ENCODE peak calls at places on chromosomes 6 and 20, in four cellular contexts. W, C, Y and E are unnamed samples.

GRCh38 chr20:32126919-32127318 is 17.4 kb downstream of the TM9SF4 start:
- DNase-seq in C (no peak), Y (no peak), W (no peak), E (no peak)

GRCh38 chr6:89449182-89449581 is 16.2 kb downstream of the ANKRD6 start:
- DNase-seq in W (no peak), C (no peak), Y (no peak), E (no peak)

GRCh38 chr6:31294056-31294455 is 22.2 kb upstream of the HLA-C start:
- DNase-seq in C (no peak), Y (no peak), W (no peak), E (no peak)

GRCh38 chr6:82260890-82261732 is 13.6 kb upstream of the IBTK start:
- DNase-seq in Y (no peak), C (no peak), W (no peak), E (no peak)

GRCh38 chr6:135493218-135493961 is 4.2 kb downstream of the AHI1 start:
- DNase-seq in W (no peak), C (no peak), Y (no peak), E (no peak)

GRCh38 chr20:63142933-63143332 is 73.0 kb downstream of the YTHDF1 start:
- DNase-seq in Y (no peak), C (no peak), W (no peak), E (no peak)

GRCh38 chr20:31489152-31489551 is 14.1 kb downstream of the REM1 start:
- DNase-seq in Y (no peak), W (no peak), C (no peak), E (no peak)

GRCh38 chr20:15965165-15965564 is 608.1 kb downstream of the KIF16B start:
- DNase-seq in W (no peak), Y (no peak), C (no peak), E (no peak)

GRCh38 chr6:72699142-72699541 is 77.3 kb downstream of the KCNQ5 start:
- DNase-seq in C (no peak), W (no peak), Y (no peak), E (no peak)

GRCh38 chr6:126217497-126217896 is 122.4 kb upstream of the CENPW start:
- DNase-seq in Y (no peak), C (no peak), W (no peak), E (no peak)

GRCh38 chr6:125789167-125789566 is 1.6 kb upstream of the NCOA7 start:
- DNase-seq in C (peak), Y (no peak), W (no peak), E (no peak)

GRCh38 chr6:39157511-39157910 is 42.5 kb upstream of the SAYSD1 start:
- DNase-seq in W (no peak), Y (no peak), C (no peak), E (no peak)

GRCh38 chr6:121430514-121431460 is 4.7 kb upstream of the GJA1 start:
- DNase-seq in W (no peak), C (peak), Y (no peak), E (no peak)

GRCh38 chr6:144349690-144350132 is 64.6 kb downstream of the UTRN start:
- DNase-seq in Y (no peak), C (no peak), W (no peak), E (peak)

GRCh38 chr20:62795023-62795761 is 1.1 kb upstream of the MRGBP start:
- DNase-seq in C (peak), Y (peak), W (peak), E (no peak)

GRCh38 chr20:51400051-51400926 is 142.2 kb downstream of the NFATC2 start:
- DNase-seq in W (no peak), Y (no peak), C (no peak), E (no peak)

GRCh38 chr20:51402201-51402600 is 140.3 kb downstream of the NFATC2 start:
- DNase-seq in Y (no peak), W (no peak), C (no peak), E (no peak)

GRCh38 chr20:51404297-51405060 is 138.0 kb downstream of the NFATC2 start:
- DNase-seq in W (no peak), Y (no peak), C (no peak), E (no peak)

GRCh38 chr20:51399138-51399890 is 143.2 kb downstream of the NFATC2 start:
- DNase-seq in W (no peak), Y (no peak), C (no peak), E (no peak)

GRCh38 chr20:51403465-51404220 is 138.9 kb downstream of the NFATC2 start:
- DNase-seq in C (no peak), W (no peak), Y (no peak), E (no peak)
- TF ChIP-seq CTCF in C (no peak), W (no peak), Y (no peak), E (no peak)

DNA sequence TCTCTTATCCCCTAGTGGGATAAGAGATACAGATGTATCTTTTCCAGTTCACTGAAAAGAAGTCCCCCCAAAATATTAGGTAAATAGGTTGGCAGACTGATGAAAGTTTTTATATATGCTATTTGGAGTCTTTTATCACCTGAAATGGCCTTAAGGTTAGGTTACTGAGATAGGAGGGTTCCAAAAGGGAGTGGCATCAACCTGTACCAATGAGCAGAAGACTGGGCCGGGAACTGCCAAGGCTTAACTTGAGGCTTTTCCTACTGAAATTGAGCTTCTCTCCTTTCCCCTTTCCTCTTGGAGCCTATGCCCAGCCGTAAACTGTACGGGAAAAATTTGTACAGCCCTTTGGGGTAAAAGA is 42.0 kb downstream of the EIF2S2 start:
- DNase-seq in W (no peak), Y (no peak), C (no peak), E (no peak)
- TF ChIP-seq CTCF in W (no peak), Y (no peak), C (peak), E (no peak)

GRCh38 chr6:170152111-170152926 is 138.6 kb downstream of the DLL1 start:
- DNase-seq in Y (no peak), C (peak), W (peak), E (no peak)

GRCh38 chr6:170149681-170150589 is 140.9 kb downstream of the DLL1 start:
- DNase-seq in Y (no peak), W (no peak), C (no peak), E (no peak)

GRCh38 chr6:170148709-170149470 is 142.0 kb downstream of the DLL1 start:
- DNase-seq in C (no peak), W (no peak), Y (no peak), E (no peak)

GRCh38 chr6:170151235-170152110 is 139.4 kb downstream of the DLL1 start:
- DNase-seq in Y (no peak), W (peak), C (no peak), E (no peak)

DNA sequence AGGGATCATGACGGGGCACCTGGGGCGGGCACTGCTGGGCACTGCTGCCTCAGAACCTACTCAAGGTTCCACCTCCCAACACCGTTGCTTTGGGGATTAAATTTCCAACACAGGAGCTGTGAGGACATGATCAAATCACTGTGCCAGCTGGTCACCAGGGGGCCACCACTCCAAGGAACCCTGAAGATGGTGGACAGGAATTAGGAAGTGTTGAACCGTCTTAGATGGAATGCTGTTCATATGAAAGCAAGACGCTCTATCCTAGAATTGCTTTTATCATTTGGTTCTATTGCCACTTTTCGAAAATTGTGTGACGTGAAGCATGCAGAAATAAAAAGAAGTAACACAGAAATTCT is 140.3 kb downstream of the DLL1 start:
- DNase-seq in Y (no peak), C (no peak), W (no peak), E (no peak)
- TF ChIP-seq CTCF in Y (no peak), C (no peak), W (no peak), E (peak)

GRCh38 chr6:2855061-2855519 is 13.4 kb upstream of the SERPINB1 start:
- DNase-seq in W (no peak), Y (no peak), C (no peak), E (no peak)
- TF ChIP-seq CTCF in W (no peak), Y (no peak), C (no peak), E (no peak)